ENCODE peak calls at places on chromosomes 4 and X, in six cellular contexts. One of them, this sample, is unnamed.

GRCh38 chr4:109026588-109026987 is 263.7 kb upstream of the ETNPPL start:
- DNase-seq in caudate nucleus: no peak
- DNase-seq in tibial nerve: no peak
- DNase-seq in NCI-H1417: no peak
- DNase-seq in activated T-cell treated with anti-CD3 and anti-CD28 coated beads, Interleukin-2, amount 50 U/mL, for 1 hour: no peak
- DNase-seq in T-cell: no peak
- DNase-seq in this sample: peak

GRCh38 chr4:100504086-100504874 is 13.5 kb downstream of the EMCN start:
- DNase-seq in tibial nerve: no peak
- DNase-seq in NCI-H1417: no peak
- DNase-seq in activated T-cell treated with anti-CD3 and anti-CD28 coated beads, Interleukin-2, amount 50 U/mL, for 1 hour: no peak
- DNase-seq in caudate nucleus: no peak
- DNase-seq in T-cell: no peak
- DNase-seq in this sample: no peak

GRCh38 chr4:106284227-106284626 is 31.8 kb downstream of the TBCK start:
- DNase-seq in T-cell: no peak
- DNase-seq in NCI-H1417: no peak
- DNase-seq in tibial nerve: no peak
- DNase-seq in caudate nucleus: no peak
- DNase-seq in activated T-cell treated with anti-CD3 and anti-CD28 coated beads, Interleukin-2, amount 50 U/mL, for 1 hour: no peak
- DNase-seq in this sample: no peak

GRCh38 chr4:156939801-156940200 is 31.8 kb downstream of the PDGFC start:
- DNase-seq in activated T-cell treated with anti-CD3 and anti-CD28 coated beads, Interleukin-2, amount 50 U/mL, for 1 hour: no peak
- DNase-seq in tibial nerve: no peak
- DNase-seq in caudate nucleus: no peak
- DNase-seq in NCI-H1417: no peak
- DNase-seq in T-cell: no peak
- DNase-seq in this sample: no peak

GRCh38 chrX:42920752-42921151 is 142.8 kb upstream of the PPP1R2C start:
- DNase-seq in NCI-H1417: no peak
- DNase-seq in tibial nerve: no peak
- DNase-seq in activated T-cell treated with anti-CD3 and anti-CD28 coated beads, Interleukin-2, amount 50 U/mL, for 1 hour: no peak
- DNase-seq in T-cell: no peak
- DNase-seq in caudate nucleus: no peak
- DNase-seq in this sample: no peak

GRCh38 chr4:113636438-113636818 is 125.1 kb downstream of the CAMK2D start:
- DNase-seq in T-cell: peak
- DNase-seq in activated T-cell treated with anti-CD3 and anti-CD28 coated beads, Interleukin-2, amount 50 U/mL, for 1 hour: no peak
- DNase-seq in tibial nerve: no peak
- DNase-seq in NCI-H1417: no peak
- DNase-seq in caudate nucleus: no peak
- DNase-seq in this sample: no peak

GRCh38 chr4:95599777-95600436 is 51.1 kb upstream of the UNC5C start:
- DNase-seq in caudate nucleus: no peak
- DNase-seq in NCI-H1417: no peak
- DNase-seq in activated T-cell treated with anti-CD3 and anti-CD28 coated beads, Interleukin-2, amount 50 U/mL, for 1 hour: no peak
- DNase-seq in T-cell: no peak
- DNase-seq in tibial nerve: no peak
- DNase-seq in this sample: no peak

GRCh38 chrX:10598540-10598939 is 21.8 kb downstream of the MID1 start:
- DNase-seq in NCI-H1417: no peak
- DNase-seq in caudate nucleus: no peak
- DNase-seq in T-cell: no peak
- DNase-seq in tibial nerve: no peak
- DNase-seq in activated T-cell treated with anti-CD3 and anti-CD28 coated beads, Interleukin-2, amount 50 U/mL, for 1 hour: no peak
- DNase-seq in this sample: no peak

GRCh38 chrX:43560247-43560946 is 95.7 kb upstream of the MAOA start:
- DNase-seq in tibial nerve: no peak
- DNase-seq in caudate nucleus: no peak
- DNase-seq in activated T-cell treated with anti-CD3 and anti-CD28 coated beads, Interleukin-2, amount 50 U/mL, for 1 hour: no peak
- DNase-seq in T-cell: no peak
- DNase-seq in NCI-H1417: no peak
- DNase-seq in this sample: no peak

GRCh38 chr4:149961876-149962597 is 116.2 kb upstream of the DCLK2 start:
- DNase-seq in NCI-H1417: no peak
- DNase-seq in tibial nerve: no peak
- DNase-seq in T-cell: no peak
- DNase-seq in activated T-cell treated with anti-CD3 and anti-CD28 coated beads, Interleukin-2, amount 50 U/mL, for 1 hour: no peak
- DNase-seq in caudate nucleus: no peak
- DNase-seq in this sample: peak

GRCh38 chr4:73064536-73064935 is 5.0 kb downstream of the COX18 start:
- DNase-seq in NCI-H1417: no peak
- DNase-seq in activated T-cell treated with anti-CD3 and anti-CD28 coated beads, Interleukin-2, amount 50 U/mL, for 1 hour: no peak
- DNase-seq in T-cell: no peak
- DNase-seq in tibial nerve: no peak
- DNase-seq in caudate nucleus: no peak
- DNase-seq in this sample: no peak

GRCh38 chr4:6352031-6352763 is 82.5 kb downstream of the WFS1 start:
- DNase-seq in activated T-cell treated with anti-CD3 and anti-CD28 coated beads, Interleukin-2, amount 50 U/mL, for 1 hour: no peak
- DNase-seq in caudate nucleus: no peak
- DNase-seq in T-cell: no peak
- DNase-seq in NCI-H1417: no peak
- DNase-seq in tibial nerve: no peak
- DNase-seq in this sample: no peak

GRCh38 chr4:15100994-15101695 is 98.9 kb downstream of the CPEB2 start:
- DNase-seq in T-cell: no peak
- DNase-seq in activated T-cell treated with anti-CD3 and anti-CD28 coated beads, Interleukin-2, amount 50 U/mL, for 1 hour: no peak
- DNase-seq in tibial nerve: no peak
- DNase-seq in NCI-H1417: no peak
- DNase-seq in caudate nucleus: peak
- DNase-seq in this sample: no peak

GRCh38 chr4:95263391-95263790 is 285.4 kb downstream of the UNC5C start:
- DNase-seq in caudate nucleus: no peak
- DNase-seq in tibial nerve: no peak
- DNase-seq in NCI-H1417: no peak
- DNase-seq in T-cell: no peak
- DNase-seq in activated T-cell treated with anti-CD3 and anti-CD28 coated beads, Interleukin-2, amount 50 U/mL, for 1 hour: no peak
- DNase-seq in this sample: no peak

GRCh38 chrX:20237864-20238263 is 28.8 kb downstream of the RPS6KA3 start:
- DNase-seq in tibial nerve: no peak
- DNase-seq in activated T-cell treated with anti-CD3 and anti-CD28 coated beads, Interleukin-2, amount 50 U/mL, for 1 hour: no peak
- DNase-seq in T-cell: no peak
- DNase-seq in NCI-H1417: no peak
- DNase-seq in caudate nucleus: no peak
- DNase-seq in this sample: no peak

GRCh38 chrX:15619053-15619772 is 18.5 kb upstream of the ACE2 start:
- DNase-seq in caudate nucleus: no peak
- DNase-seq in T-cell: no peak
- DNase-seq in activated T-cell treated with anti-CD3 and anti-CD28 coated beads, Interleukin-2, amount 50 U/mL, for 1 hour: no peak
- DNase-seq in tibial nerve: no peak
- DNase-seq in NCI-H1417: no peak
- DNase-seq in this sample: no peak

GRCh38 chrX:119605398-119605738 is 856 bp downstream of the NKRF start:
- DNase-seq in activated T-cell treated with anti-CD3 and anti-CD28 coated beads, Interleukin-2, amount 50 U/mL, for 1 hour: no peak
- DNase-seq in tibial nerve: no peak
- DNase-seq in caudate nucleus: no peak
- DNase-seq in NCI-H1417: no peak
- DNase-seq in T-cell: no peak
- DNase-seq in this sample: no peak

GRCh38 chr4:80215449-80216052 is 18.2 kb downstream of the PRDM8 start:
- DNase-seq in T-cell: no peak
- DNase-seq in tibial nerve: no peak
- DNase-seq in activated T-cell treated with anti-CD3 and anti-CD28 coated beads, Interleukin-2, amount 50 U/mL, for 1 hour: no peak
- DNase-seq in NCI-H1417: peak
- DNase-seq in caudate nucleus: no peak
- DNase-seq in this sample: no peak

GRCh38 chr4:86482851-86483490 is 111.1 kb upstream of the PTPN13 start:
- DNase-seq in NCI-H1417: peak
- DNase-seq in activated T-cell treated with anti-CD3 and anti-CD28 coated beads, Interleukin-2, amount 50 U/mL, for 1 hour: no peak
- DNase-seq in tibial nerve: no peak
- DNase-seq in T-cell: no peak
- DNase-seq in caudate nucleus: no peak
- DNase-seq in this sample: no peak

This sample was measured in non-pigmented ciliary epithelial cell.